ENCODE peak calls at places on chromosomes 13 and 19, in eight cellular contexts. A is upper lobe of left lung, S is GM23338, O is GM12878, B is vagina, E is SK-N-SH, J is sigmoid colon, Q is transverse colon. H is an unnamed sample.

GRCh38 chr13:113647351-113648217 is 10.4 kb downstream of the ATP4B start:
- DNase-seq in A (peak; percentile 97), S (no peak), O (no peak), B (no peak), E (peak; percentile 85), J (peak; percentile 95), Q (peak; percentile 94), H (peak; percentile 14)

GRCh38 chr13:105612541-105612940 is 922.9 kb downstream of the EFNB2 start:
- DNase-seq in A (no peak), S (no peak), O (no peak), B (no peak), E (no peak), J (no peak), Q (no peak), H (no peak)

GRCh38 chr13:109787135-109787954 is 962 bp upstream of the IRS2 start:
- DNase-seq in A (peak; percentile 88), S (peak; percentile 74), O (no peak), B (no peak), E (peak; percentile 73), J (peak; percentile 78), Q (peak; percentile 36), H (no peak)

GRCh38 chr13:74715718-74716117 is 581.5 kb upstream of the KLF12 start:
- DNase-seq in A (no peak), S (no peak), O (no peak), B (no peak), E (no peak), J (no peak), Q (no peak), H (no peak)

GRCh38 chr19:53971608-53972007 is 8.9 kb downstream of the CACNG8 start:
- DNase-seq in A (no peak), S (peak; percentile 30), O (no peak), B (no peak), E (no peak), J (no peak), Q (no peak), H (no peak)

GRCh38 chr13:40428354-40428753 is 238.1 kb downstream of the FOXO1 start:
- DNase-seq in A (no peak), S (no peak), O (no peak), B (no peak), E (no peak), J (no peak), Q (no peak), H (no peak)

GRCh38 chr13:30124131-30124768 is 183.1 kb downstream of the KATNAL1 start:
- DNase-seq in A (peak; percentile 32), S (no peak), O (no peak), B (no peak), E (no peak), J (no peak), Q (no peak), H (no peak)

GRCh38 chr19:40445945-40446784 is 2.0 kb upstream of the SERTAD3 start:
- DNase-seq in A (no peak), S (peak; percentile 81), O (no peak), B (no peak), E (no peak), J (no peak), Q (peak; percentile 60), H (no peak)

GRCh38 chr13:20828540-20829364 is 55.0 kb upstream of the EEF1AKMT1 start:
- DNase-seq in A (no peak), S (peak; percentile 87), O (peak; percentile 26), B (no peak), E (peak; percentile 27), J (no peak), Q (peak; percentile 12), H (no peak)

GRCh38 chr13:39825886-39826285 is 170.4 kb downstream of the COG6 start:
- DNase-seq in A (no peak), S (no peak), O (no peak), B (no peak), E (no peak), J (no peak), Q (no peak), H (no peak)

GRCh38 chr19:7482584-7483439 is 6.0 kb downstream of the PEX11G start:
- DNase-seq in A (no peak), S (peak; percentile 97), O (no peak), B (no peak), E (peak; percentile 91), J (no peak), Q (peak; percentile 72), H (no peak)

GRCh38 chr13:42101821-42102580 is 53.6 kb downstream of the DGKH start:
- DNase-seq in A (no peak), S (no peak), O (no peak), B (no peak), E (no peak), J (no peak), Q (no peak), H (no peak)

GRCh38 chr19:28289294-28290063 is 923.5 kb downstream of the UQCRFS1 start:
- DNase-seq in A (peak; percentile 39), S (no peak), O (no peak), B (no peak), E (peak; percentile 18), J (no peak), Q (peak; percentile 69), H (no peak)

GRCh38 chr19:43774103-43774939 is 6.5 kb downstream of the KCNN4 start:
- DNase-seq in A (peak; percentile 91), S (peak; percentile 91), O (no peak), B (no peak), E (peak; percentile 87), J (no peak), Q (peak; percentile 78), H (no peak)

GRCh38 chr19:55247621-55248099 is 11.2 kb downstream of the PPP6R1 start:
- DNase-seq in A (peak; percentile 61), S (no peak), O (no peak), B (no peak), E (peak; percentile 71), J (no peak), Q (peak; percentile 58), H (no peak)

GRCh38 chr13:74443623-74444022 is 309.4 kb upstream of the KLF12 start:
- DNase-seq in A (no peak), S (no peak), O (no peak), B (no peak), E (no peak), J (no peak), Q (no peak), H (no peak)

GRCh38 chr19:50749490-50749889 is 20.8 kb upstream of the GPR32 start:
- DNase-seq in A (no peak), S (no peak), O (no peak), B (no peak), E (no peak), J (no peak), Q (no peak), H (no peak)

GRCh38 chr13:59111711-59112110 is 1052.0 kb downstream of the DIAPH3 start:
- DNase-seq in A (no peak), S (no peak), O (no peak), B (no peak), E (no peak), J (no peak), Q (no peak), H (no peak)

GRCh38 chr19:12163841-12164240 is 945 bp downstream of the ZNF136 start:
- DNase-seq in A (no peak), S (peak; percentile 14), O (no peak), B (no peak), E (peak; percentile 30), J (no peak), Q (no peak), H (no peak)

GRCh38 chr19:13014101-13014920 is 19.0 kb downstream of the NFIX start:
- DNase-seq in A (peak; percentile 83), S (peak; percentile 70), O (no peak), B (no peak), E (no peak), J (no peak), Q (no peak), H (no peak)

GRCh38 chr13:77697208-77698103 is at the start of gene SLAIN1:
- DNase-seq in A (peak; percentile 96), S (peak; percentile 94), O (no peak), B (no peak), E (peak; percentile 98), J (peak; percentile 87), Q (peak; percentile 80), H (no peak)
- TF ChIP-seq POLR2AphosphoS5 in A (no peak), S (peak; percentile 67), O (peak; percentile 57), B (no peak), E (no peak), J (no peak), Q (peak; percentile 11), H (peak; percentile 48)

GRCh38 chr19:6239401-6239844 is 40.4 kb downstream of the MLLT1 start:
- DNase-seq in A (no peak), S (no peak), O (no peak), B (no peak), E (peak; percentile 26), J (no peak), Q (no peak), H (no peak)
- TF ChIP-seq POLR2AphosphoS5 in A (peak; percentile 13), S (no peak), O (no peak), B (no peak), E (no peak), J (no peak), Q (no peak), H (no peak)

GRCh38 chr19:797528-798414 is 519 bp downstream of the PTBP1 start:
- DNase-seq in A (peak; percentile 98), S (peak; percentile 89), O (peak; percentile 32), B (no peak), E (peak; percentile 98), J (peak; percentile 95), Q (peak; percentile 93), H (no peak)

GRCh38 chr19:798415-799075 is 1.3 kb downstream of the PTBP1 start:
- DNase-seq in A (peak; percentile 88), S (no peak), O (no peak), B (no peak), E (no peak), J (no peak), Q (peak; percentile 77), H (no peak)

GRCh38 chr19:794989-795658 is 2.1 kb upstream of the PTBP1 start:
- DNase-seq in A (peak; percentile 90), S (peak; percentile 38), O (no peak), B (no peak), E (no peak), J (no peak), Q (no peak), H (no peak)

GRCh38 chr19:795691-796581 is 1.3 kb upstream of the PTBP1 start:
- DNase-seq in A (peak; percentile 56), S (no peak), O (no peak), B (no peak), E (no peak), J (no peak), Q (no peak), H (no peak)

GRCh38 chr19:796692-797527 is at the start of gene PTBP1:
- DNase-seq in A (peak; percentile 99), S (peak; percentile 100), O (peak; percentile 100), B (peak; percentile 99), E (peak; percentile 97), J (peak; percentile 100), Q (peak; percentile 100), H (peak; percentile 99)
- TF ChIP-seq POLR2AphosphoS5 in A (peak; percentile 79), S (peak; percentile 76), O (peak; percentile 98), B (peak; percentile 97), E (peak; percentile 94), J (peak; percentile 75), Q (peak; percentile 45), H (peak; percentile 81)

GRCh38 chr13:111667757-111668156 is 347.3 kb downstream of the TEX29 start:
- DNase-seq in A (no peak), S (no peak), O (no peak), B (no peak), E (no peak), J (no peak), Q (no peak), H (no peak)
- TF ChIP-seq POLR2AphosphoS5 in A (no peak), S (no peak), O (no peak), B (no peak), E (no peak), J (no peak), Q (no peak), H (no peak)

GRCh38 chr19:8890260-8890659 is 58.1 kb downstream of the MBD3L1 start:
- DNase-seq in A (no peak), S (no peak), O (no peak), B (no peak), E (no peak), J (no peak), Q (no peak), H (no peak)
- TF ChIP-seq POLR2AphosphoS5 in A (no peak), S (no peak), O (no peak), B (no peak), E (no peak), J (no peak), Q (no peak), H (no peak)

H was measured in SK-N-MC.